ENCODE peak calls at places on chromosomes 3 and 15, in five cellular contexts. L is psoas muscle; I is activated T-helper 9 cell treated with anti-CD3 and anti-CD28 coated beads, Interleukin-2, amount 50 U/mL, for 16 hours; Z is NCI-H1092 treated with DMSO at 0.1 percent for 48 hours; E is AG09309. G is an unnamed sample.

GRCh38 chr3:183378008-183378407 is 50.4 kb downstream of the MCF2L2 start:
- DNase-seq in L (no peak), I (no peak), Z (peak; percentile 46), E (no peak), G (no peak)

GRCh38 chr3:137032465-137033120 is 74.8 kb downstream of the IL20RB start:
- DNase-seq in L (peak; percentile 85), I (peak; percentile 46), Z (peak; percentile 68), E (no peak), G (peak; percentile 88)

GRCh38 chr3:173007079-173007723 is 133.8 kb downstream of the SPATA16 start:
- DNase-seq in L (no peak), I (no peak), Z (no peak), E (no peak), G (no peak)

GRCh38 chr3:45690331-45691035 is 1.3 kb downstream of the SACM1L start:
- DNase-seq in L (no peak), I (no peak), Z (no peak), E (no peak), G (no peak)

GRCh38 chr3:123376451-123377172 is 72.3 kb downstream of the ADCY5 start:
- DNase-seq in L (no peak), I (no peak), Z (no peak), E (no peak), G (no peak)

GRCh38 chr3:193372783-193373182 is 5.8 kb downstream of the ATP13A5 start:
- DNase-seq in L (no peak), I (no peak), Z (no peak), E (no peak), G (no peak)

GRCh38 chr3:179528786-179529185 is 33.9 kb upstream of the ACTL6A start:
- DNase-seq in L (no peak), I (no peak), Z (no peak), E (no peak), G (no peak)

GRCh38 chr15:86197770-86198169 is 118.1 kb downstream of the AGBL1 start:
- DNase-seq in L (peak; percentile 16), I (no peak), Z (no peak), E (no peak), G (no peak)

GRCh38 chr15:36888018-36888992 is 212.0 kb downstream of the MEIS2 start:
- DNase-seq in L (no peak), I (no peak), Z (no peak), E (no peak), G (no peak)

GRCh38 chr15:72737723-72738122 is 45.8 kb downstream of the ADPGK start:
- DNase-seq in L (no peak), I (no peak), Z (no peak), E (no peak), G (no peak)

GRCh38 chr15:92523176-92523575 is 129.5 kb downstream of the ST8SIA2 start:
- DNase-seq in L (no peak), I (no peak), Z (no peak), E (no peak), G (no peak)

GRCh38 chr3:110773413-110773954 is 298.1 kb upstream of the NECTIN3 start:
- DNase-seq in L (no peak), I (no peak), Z (no peak), E (peak; percentile 47), G (no peak)

GRCh38 chr3:62559831-62560445 is 186.6 kb upstream of the FEZF2 start:
- DNase-seq in L (no peak), I (no peak), Z (peak; percentile 11), E (peak; percentile 14), G (no peak)

GRCh38 chr15:52103217-52104207 is 9.1 kb downstream of the BCL2L10 start:
- DNase-seq in L (peak; percentile 70), I (no peak), Z (no peak), E (peak; percentile 78), G (no peak)

GRCh38 chr3:112688819-112689218 is 47.9 kb upstream of the CCDC80 start:
- DNase-seq in L (no peak), I (no peak), Z (no peak), E (no peak), G (no peak)

GRCh38 chr3:114408763-114409162 is 114.9 kb downstream of the TIGIT start:
- DNase-seq in L (no peak), I (no peak), Z (peak; percentile 90), E (no peak), G (peak; percentile 38)

GRCh38 chr3:180102134-180102533 is 65.4 kb upstream of the PEX5L start:
- DNase-seq in L (no peak), I (no peak), Z (no peak), E (no peak), G (no peak)

GRCh38 chr3:77348244-77348855 is 308.5 kb downstream of the ROBO2 start:
- DNase-seq in L (no peak), I (no peak), Z (no peak), E (no peak), G (no peak)

GRCh38 chr15:45573961-45574629 is 13.1 kb upstream of the BLOC1S6 start:
- DNase-seq in L (no peak), I (no peak), Z (no peak), E (no peak), G (no peak)

GRCh38 chr3:11273945-11274344 is 1.7 kb downstream of the ATG7 start:
- DNase-seq in L (no peak), I (no peak), Z (no peak), E (no peak), G (no peak)

GRCh38 chr3:126481808-126482502 is 6.3 kb upstream of the ZXDC start:
- DNase-seq in L (peak; percentile 57), I (no peak), Z (no peak), E (no peak), G (peak; percentile 43)

GRCh38 chr15:95734422-95735316 is 595.8 kb upstream of the NR2F2 start:
- DNase-seq in L (no peak), I (no peak), Z (no peak), E (no peak), G (no peak)

GRCh38 chr3:158702815-158703481 is 29.3 kb downstream of the RARRES1 start:
- DNase-seq in L (no peak), I (no peak), Z (no peak), E (no peak), G (no peak)

G was measured in ovary.